ENCODE peak calls at places on chromosomes 2 and 18, in seven cellular contexts. E is naive thymus-derived CD8-positive, alpha-beta T cell; M is activated naive CD4-positive, alpha-beta T cell treated with anti-CD3 and anti-CD28 coated beads, Interleukin-2, amount 50 U/mL, for 72 hours; H is SK-N-SH treated with all-trans-retinoic acid at 6 μM for 48 hours; G is natural killer cell; Q is stimulated activated naive CD8-positive, alpha-beta T cell treated with anti-CD3 and anti-CD28 coated beads, Interleukin-15, Interleukin-2, amounts not matched to agents 100 U/mL and 50 U/mL, for 24 hours; C is activated T-cell treated with anti-CD3 and anti-CD28 coated beads, Interleukin-2, amount 50 U/mL, for 72 hours. I is an unnamed sample.

GRCh38 chr2:18317017-18317416 is 243.4 kb downstream of the RDH14 start:
- ATAC-seq in E (no peak), M (no peak), H (no peak), G (no peak), Q (no peak), C (no peak), I (no peak)

GRCh38 chr2:126704434-126705165 is 48.6 kb downstream of the GYPC start:
- ATAC-seq in E (no peak), M (no peak), H (no peak), G (no peak), Q (no peak), C (no peak), I (no peak)

GRCh38 chr2:157782057-157782845 is 93.9 kb downstream of the ACVR1 start:
- ATAC-seq in E (no peak), M (peak), H (peak), G (no peak), Q (peak), C (peak), I (peak)

GRCh38 chr2:105328281-105329196 is 996 bp downstream of the TGFBRAP1 start:
- ATAC-seq in E (no peak), M (peak), H (peak), G (peak), Q (peak), C (no peak), I (peak)

GRCh38 chr2:160613466-160614153 is 120.0 kb upstream of the RBMS1 start:
- ATAC-seq in E (no peak), M (peak), H (peak), G (no peak), Q (no peak), C (peak), I (no peak)

GRCh38 chr2:38037757-38038615 is 38.0 kb downstream of the CYP1B1 start:
- ATAC-seq in E (no peak), M (peak), H (no peak), G (peak), Q (peak), C (peak), I (peak)

GRCh38 chr2:47049502-47049901 is 105.6 kb downstream of the STPG4 start:
- ATAC-seq in E (no peak), M (no peak), H (no peak), G (no peak), Q (no peak), C (no peak), I (no peak)

GRCh38 chr18:12246849-12247808 is 7.0 kb upstream of the CIDEA start:
- ATAC-seq in E (no peak), M (no peak), H (peak), G (no peak), Q (no peak), C (no peak), I (no peak)

GRCh38 chr2:28080911-28081310 is 190.4 kb downstream of the BABAM2 start:
- ATAC-seq in E (no peak), M (no peak), H (peak), G (no peak), Q (no peak), C (no peak), I (no peak)

GRCh38 chr2:224360801-224361251 is 41.1 kb downstream of the FAM124B start:
- ATAC-seq in E (no peak), M (no peak), H (no peak), G (no peak), Q (no peak), C (no peak), I (no peak)

GRCh38 chr2:74304332-74305148 is 38.7 kb downstream of the SLC4A5 start:
- ATAC-seq in E (no peak), M (peak), H (no peak), G (peak), Q (peak), C (peak), I (peak)

GRCh38 chr2:231514225-231514950 is 15.9 kb downstream of the NMUR1 start:
- ATAC-seq in E (peak), M (peak), H (peak), G (peak), Q (peak), C (peak), I (peak)

GRCh38 chr2:193584001-193584400 is 1389.3 kb upstream of the TMEFF2 start:
- ATAC-seq in E (no peak), M (no peak), H (peak), G (no peak), Q (no peak), C (no peak), I (peak)

GRCh38 chr2:6392354-6392753 is 473.4 kb downstream of the CMPK2 start:
- ATAC-seq in E (no peak), M (no peak), H (no peak), G (no peak), Q (no peak), C (no peak), I (no peak)

GRCh38 chr2:196088209-196088608 is 19.6 kb upstream of the DNAH7 start:
- ATAC-seq in E (no peak), M (no peak), H (no peak), G (no peak), Q (no peak), C (no peak), I (no peak)

GRCh38 chr2:17573085-17573805 is 32.7 kb downstream of the VSNL1 start:
- ATAC-seq in E (no peak), M (no peak), H (peak), G (no peak), Q (no peak), C (no peak), I (no peak)

GRCh38 chr2:102698369-102699111 is 63.3 kb upstream of the TMEM182 start:
- ATAC-seq in E (no peak), M (no peak), H (no peak), G (no peak), Q (no peak), C (no peak), I (no peak)

GRCh38 chr2:45102579-45103117 is 93.4 kb upstream of the SIX2 start:
- ATAC-seq in E (no peak), M (no peak), H (no peak), G (no peak), Q (no peak), C (no peak), I (no peak)

GRCh38 chr2:179422037-179422643 is 157.5 kb upstream of the SESTD1 start:
- ATAC-seq in E (no peak), M (peak), H (peak), G (peak), Q (peak), C (peak), I (peak)

GRCh38 chr2:88350262-88350640 is 102.2 kb downstream of the FOXI3 start:
- ATAC-seq in E (no peak), M (no peak), H (no peak), G (no peak), Q (no peak), C (no peak), I (no peak)

GRCh38 chr2:73290049-73290839 is 3.1 kb downstream of the EGR4 start:
- ATAC-seq in E (no peak), M (no peak), H (peak), G (no peak), Q (no peak), C (no peak), I (no peak)

GRCh38 chr2:232229296-232229916 is 149.1 kb upstream of the ALPP start:
- ATAC-seq in E (no peak), M (no peak), H (peak), G (no peak), Q (no peak), C (no peak), I (no peak)

GRCh38 chr2:46510596-46511177 is 31.3 kb downstream of the TMEM247 start:
- ATAC-seq in E (no peak), M (no peak), H (no peak), G (no peak), Q (no peak), C (no peak), I (no peak)

GRCh38 chr2:25310965-25311865 is 30.5 kb downstream of the DNMT3A start:
- ATAC-seq in E (no peak), M (no peak), H (peak), G (no peak), Q (no peak), C (no peak), I (no peak)

GRCh38 chr2:49152824-49153223 is 1.5 kb downstream of the FSHR start:
- ATAC-seq in E (no peak), M (no peak), H (no peak), G (no peak), Q (no peak), C (no peak), I (no peak)

GRCh38 chr2:13537771-13538349 is 821.1 kb downstream of the TRIB2 start:
- ATAC-seq in E (no peak), M (no peak), H (no peak), G (no peak), Q (no peak), C (no peak), I (no peak)

GRCh38 chr18:24050916-24051255 is 36.3 kb downstream of the TTC39C start:
- ATAC-seq in E (no peak), M (no peak), H (no peak), G (no peak), Q (no peak), C (no peak), I (no peak)

GRCh38 chr2:118658581-118659248 is 188.7 kb downstream of the EN1 start:
- ATAC-seq in E (no peak), M (no peak), H (no peak), G (no peak), Q (no peak), C (no peak), I (no peak)

GRCh38 chr2:73291093-73291460 is 2.3 kb downstream of the EGR4 start:
- ATAC-seq in E (peak), M (no peak), H (peak), G (peak), Q (no peak), C (peak), I (no peak)

GRCh38 chr2:140929866-140930265 is 1201.0 kb downstream of the LRP1B start:
- ATAC-seq in E (no peak), M (no peak), H (no peak), G (no peak), Q (no peak), C (no peak), I (no peak)

GRCh38 chr2:191112448-191112901 is 38.3 kb downstream of the STAT4 start:
- ATAC-seq in E (no peak), M (peak), H (no peak), G (peak), Q (peak), C (peak), I (no peak)

GRCh38 chr2:6855860-6856547 is 9.7 kb downstream of the CMPK2 start:
- ATAC-seq in E (no peak), M (no peak), H (no peak), G (no peak), Q (no peak), C (no peak), I (no peak)

GRCh38 chr2:162280654-162281053 is 37.4 kb upstream of the FAP start:
- ATAC-seq in E (no peak), M (no peak), H (no peak), G (no peak), Q (no peak), C (no peak), I (no peak)

GRCh38 chr2:241081190-241081642 is 20.9 kb downstream of the MTERF4 start:
- ATAC-seq in E (no peak), M (no peak), H (no peak), G (no peak), Q (no peak), C (peak), I (no peak)

GRCh38 chr18:23265691-23266399 is 130.6 kb downstream of the CABLES1 start:
- ATAC-seq in E (no peak), M (no peak), H (no peak), G (no peak), Q (no peak), C (no peak), I (no peak)

GRCh38 chr2:233838726-233839446 is 15.4 kb downstream of the HJURP start:
- ATAC-seq in E (no peak), M (no peak), H (no peak), G (no peak), Q (peak), C (no peak), I (no peak)

GRCh38 chr2:240374085-240374907 is 61.2 kb upstream of the GPC1 start:
- ATAC-seq in E (no peak), M (no peak), H (peak), G (no peak), Q (no peak), C (no peak), I (no peak)

GRCh38 chr2:163773276-163773675 is 37.5 kb upstream of the FIGN start:
- ATAC-seq in E (no peak), M (no peak), H (no peak), G (no peak), Q (no peak), C (no peak), I (no peak)

GRCh38 chr2:116832148-116832547 is 982.3 kb upstream of the DDX18 start:
- ATAC-seq in E (no peak), M (no peak), H (no peak), G (no peak), Q (no peak), C (no peak), I (no peak)

GRCh38 chr18:47679864-47680263 is 250.6 kb downstream of the SMAD2 start:
- ATAC-seq in E (no peak), M (no peak), H (no peak), G (no peak), Q (no peak), C (no peak), I (peak)